ENCODE peak calls at places on chromosomes 6 and 20, in five cellular contexts. F is mesenchymal stem cell, E is H1, Z is trophoblast cell, V is IMR-90. X is an unnamed sample.

GRCh38 chr20:57653546-57653900 is 33.3 kb upstream of the ZBP1 start:
- DNase-seq in F (no peak), E (no peak), Z (no peak), V (no peak), X (no peak)

GRCh38 chr6:14502551-14502950 is 385.0 kb downstream of the CD83 start:
- DNase-seq in F (no peak), E (no peak), Z (no peak), V (peak; percentile 28), X (no peak)

GRCh38 chr20:46939031-46939430 is 44.4 kb downstream of the EYA2 start:
- DNase-seq in F (no peak), E (no peak), Z (peak; percentile 18), V (no peak), X (no peak)

GRCh38 chr6:134480593-134480992 is 162.7 kb upstream of the SGK1 start:
- DNase-seq in F (no peak), E (no peak), Z (no peak), V (peak; percentile 51), X (no peak)

GRCh38 chr6:93293399-93294271 is 125.7 kb downstream of the EPHA7 start:
- DNase-seq in F (no peak), E (no peak), Z (no peak), V (no peak), X (no peak)

GRCh38 chr20:16241911-16242310 is 331.3 kb downstream of the KIF16B start:
- DNase-seq in F (no peak), E (no peak), Z (no peak), V (no peak), X (no peak)

GRCh38 chr6:11495565-11496145 is 41.9 kb upstream of the TMEM170B start:
- DNase-seq in F (no peak), E (no peak), Z (no peak), V (no peak), X (no peak)

GRCh38 chr6:138258991-138259390 is 40.7 kb upstream of the PBOV1 start:
- DNase-seq in F (no peak), E (no peak), Z (no peak), V (no peak), X (no peak)

GRCh38 chr6:92681401-92681800 is 738.0 kb downstream of the EPHA7 start:
- DNase-seq in F (no peak), E (no peak), Z (no peak), V (no peak), X (no peak)

GRCh38 chr6:142187209-142187608 is 40.1 kb downstream of the VTA1 start:
- DNase-seq in F (peak; percentile 71), E (no peak), Z (no peak), V (peak; percentile 77), X (no peak)

GRCh38 chr6:71421611-71422010 is 133.0 kb downstream of the OGFRL1 start:
- DNase-seq in F (peak; percentile 25), E (no peak), Z (no peak), V (no peak), X (no peak)

GRCh38 chr6:71420693-71421328 is 132.2 kb downstream of the OGFRL1 start:
- DNase-seq in F (peak; percentile 96), E (peak; percentile 91), Z (peak; percentile 94), V (peak; percentile 94), X (peak; percentile 86)

GRCh38 chr6:71414486-71414885 is 125.9 kb downstream of the OGFRL1 start:
- DNase-seq in F (no peak), E (no peak), Z (no peak), V (no peak), X (no peak)

GRCh38 chr6:71419217-71419953 is 130.8 kb downstream of the OGFRL1 start:
- DNase-seq in F (no peak), E (peak; percentile 53), Z (no peak), V (peak; percentile 19), X (no peak)

GRCh38 chr6:71419954-71420692 is 131.5 kb downstream of the OGFRL1 start:
- DNase-seq in F (peak; percentile 65), E (no peak), Z (peak; percentile 40), V (peak; percentile 35), X (peak; percentile 73)
- H2AFZ ChIP-seq in F (peak overlapping the region; percentile 51), E (peak overlapping the region; percentile 76), Z (peak overlapping the region; percentile 82), V (peak overlapping the region; percentile 94), X (peak overlapping the region; percentile 91)

DNA sequence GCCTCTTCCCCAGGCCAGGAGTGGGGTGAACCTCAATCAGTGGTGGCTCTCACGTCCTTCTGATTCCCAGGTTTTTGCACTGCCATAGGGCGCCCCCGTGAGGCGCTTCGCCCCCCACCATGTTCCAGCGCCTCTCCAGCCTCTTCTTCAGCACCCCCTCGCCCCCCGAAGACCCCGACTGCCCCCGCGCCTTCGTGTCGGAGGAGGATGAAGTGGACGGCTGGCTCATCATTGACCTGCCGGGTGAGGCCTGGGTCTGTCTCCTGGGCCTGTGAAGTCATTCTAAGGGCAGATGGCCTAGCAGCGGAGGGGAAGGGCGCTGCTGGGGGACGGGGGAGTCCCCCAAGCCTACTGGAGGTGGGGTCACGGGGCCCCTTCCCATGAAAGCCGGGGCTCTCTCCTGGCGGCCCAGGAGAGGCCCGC is 4.5 kb downstream of the TP53INP2 start:
- DNase-seq in F (peak; percentile 61), E (peak; percentile 82), Z (no peak), V (peak; percentile 16), X (peak; percentile 52)
- H3K4me3 ChIP-seq in F (peak overlapping the region; percentile 58), E (peak overlapping the region; percentile 66), Z (peak overlapping the region; percentile 82), V (peak overlapping the region; percentile 57), X (peak overlapping the region; percentile 84)

DNA sequence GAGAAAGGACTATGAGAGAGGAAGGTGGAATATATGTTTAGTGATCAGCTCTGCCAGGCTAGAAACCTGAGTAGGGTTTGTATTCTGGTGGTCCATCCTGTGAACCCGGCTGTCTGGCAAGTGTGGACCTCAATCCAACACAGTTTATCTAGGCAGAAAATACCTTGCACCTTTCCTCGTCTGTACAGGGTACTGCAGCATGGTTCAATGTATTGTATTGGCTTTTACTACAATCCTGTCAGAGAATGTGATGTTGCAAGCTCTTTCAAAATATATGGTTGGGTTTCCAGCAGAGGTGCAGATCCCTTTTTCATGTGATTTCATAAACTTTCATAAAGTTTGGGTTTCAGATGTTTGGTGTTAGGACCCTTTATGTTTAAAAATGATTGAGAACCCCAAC is 106.7 kb downstream of the RTN4IP1 start:
- DNase-seq in F (no peak), E (no peak), Z (no peak), V (no peak), X (no peak)
- H2BK120ac ChIP-seq in F (no peak overlapping the region), E (no peak overlapping the region), Z (no peak overlapping the region), V (no peak overlapping the region), X (no peak overlapping the region)

GRCh38 chr6:102736941-102737368 is 1343.4 kb downstream of the GRIK2 start:
- DNase-seq in F (peak; percentile 65), E (no peak), Z (no peak), V (peak; percentile 76), X (no peak)
- H2AFZ ChIP-seq in F (peak overlapping the region; percentile 6), E (peak overlapping the region; percentile 62), Z (no peak overlapping the region), V (peak overlapping the region; percentile 61), X (peak overlapping the region; percentile 82)

DNA sequence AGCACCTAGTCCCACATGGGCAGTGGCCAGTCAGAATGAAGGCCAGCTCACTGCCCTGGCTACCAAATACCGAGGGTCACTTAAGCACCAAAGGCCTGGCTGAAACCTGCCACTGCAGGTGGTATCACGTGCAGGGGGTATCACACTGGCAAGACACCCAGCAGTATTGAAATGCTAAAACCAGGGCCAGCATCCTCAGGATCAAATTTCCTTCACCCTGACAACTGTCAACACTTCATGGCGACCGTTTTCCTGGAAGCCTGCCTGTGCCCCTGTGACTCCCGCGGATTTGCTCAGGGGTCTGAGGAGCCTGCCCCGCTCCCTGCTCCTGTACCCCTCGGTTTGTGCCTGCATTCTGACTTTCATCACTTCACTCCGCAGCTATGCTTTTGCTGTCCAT is 151.1 kb downstream of the TTLL2 start:
- DNase-seq in F (no peak), E (peak; percentile 65), Z (no peak), V (no peak), X (no peak)
- H3K4me3 ChIP-seq in F (no peak overlapping the region), E (no peak overlapping the region), Z (no peak overlapping the region), V (no peak overlapping the region), X (no peak overlapping the region)